ENCODE peak calls at places on chromosomes 11 and 22, in five cellular contexts. S is GM04503; L is stimulated activated effector memory CD8-positive, alpha-beta T cell treated with anti-CD3 and anti-CD28 coated beads, Interleukin-12 subunit alpha, Interleukin-12 subunit beta, amount 100 ng/mL, for 72 hours; W is NCI-H345; A is cardiac fibroblast. O is an unnamed sample.

GRCh38 chr11:115724709-115725108 is 220.5 kb upstream of the CADM1 start:
- DNase-seq in S (peak; percentile 8), L (no peak), W (no peak), A (no peak), O (no peak)

GRCh38 chr11:115530752-115531151 is 26.5 kb upstream of the CADM1 start:
- DNase-seq in S (no peak), L (no peak), W (no peak), A (no peak), O (no peak)

GRCh38 chr11:59918494-59918893 is 19.7 kb upstream of the OOSP1 start:
- DNase-seq in S (peak; percentile 53), L (no peak), W (no peak), A (peak; percentile 61), O (no peak)

GRCh38 chr11:6637871-6638270 is 17.7 kb downstream of the DCHS1 start:
- DNase-seq in S (peak; percentile 91), L (no peak), W (no peak), A (peak; percentile 34), O (no peak)

GRCh38 chr22:50584106-50585096 is 1.8 kb upstream of the CHKB start:
- DNase-seq in S (no peak), L (no peak), W (no peak), A (no peak), O (no peak)

GRCh38 chr11:123195182-123196059 is at the start of gene CLMP:
- DNase-seq in S (no peak), L (no peak), W (no peak), A (peak; percentile 66), O (no peak)

GRCh38 chr11:124872741-124873140 is 7.5 kb downstream of the ROBO3 start:
- DNase-seq in S (no peak), L (no peak), W (no peak), A (no peak), O (no peak)

GRCh38 chr11:90916706-90917105 is 693.9 kb upstream of the CHORDC1 start:
- DNase-seq in S (no peak), L (no peak), W (no peak), A (no peak), O (no peak)

GRCh38 chr11:69249641-69250502 is 44.1 kb upstream of the MYEOV start:
- DNase-seq in S (no peak), L (no peak), W (peak; percentile 40), A (peak; percentile 36), O (no peak)

GRCh38 chr11:119573858-119574257 is 150.9 kb upstream of the THY1 start:
- DNase-seq in S (no peak), L (no peak), W (no peak), A (no peak), O (no peak)

GRCh38 chr11:121459413-121460041 is 6.8 kb upstream of the SORL1-AS1 start:
- DNase-seq in S (no peak), L (no peak), W (no peak), A (no peak), O (no peak)